ENCODE peak calls at places on chromosome 18, in ten cellular contexts. D is body of pancreas; O is esophagus muscularis mucosa; N is astrocyte; M is endothelial cell; T is AG10803; U is CD8-positive, alpha-beta T cell; K is AG04450; H is progenitor cell of endocrine pancreas; J is epithelial cell of esophagus. S is an unnamed sample.
A peak's percentile ranks its signal among the peaks of the same experiment; 100 is the strongest.

GRCh38 chr18:44859751-44860458 is 179.2 kb downstream of the SETBP1 start:
- DNase-seq in D (no peak), O (no peak), N (no peak), M (no peak), T (no peak), U (no peak), K (no peak), H (no peak), J (no peak), S (no peak)

GRCh38 chr18:73597832-73598615 is 549.6 kb downstream of the FBXO15 start:
- DNase-seq in D (no peak), O (no peak), N (no peak), M (no peak), T (no peak), U (no peak), K (no peak), H (no peak), J (peak; percentile 24), S (no peak)

GRCh38 chr18:7023581-7023980 is 94.0 kb downstream of the LAMA1 start:
- DNase-seq in D (no peak), O (no peak), N (no peak), M (no peak), T (no peak), U (no peak), K (no peak), H (no peak), J (no peak), S (no peak)

GRCh38 chr18:24986611-24987270 is 365.2 kb downstream of the ZNF521 start:
- DNase-seq in D (no peak), O (no peak), N (no peak), M (no peak), T (no peak), U (no peak), K (no peak), H (no peak), J (no peak), S (no peak)

GRCh38 chr18:3440340-3440739 is 9.6 kb upstream of the TGIF1 start:
- DNase-seq in D (no peak), O (no peak), N (no peak), M (no peak), T (no peak), U (no peak), K (no peak), H (no peak), J (no peak), S (no peak)

GRCh38 chr18:11310476-11311086 is 161.2 kb upstream of the PIEZO2 start:
- DNase-seq in D (peak; percentile 42), O (no peak), N (no peak), M (peak; percentile 76), T (peak; percentile 49), U (no peak), K (no peak), H (peak; percentile 25), J (peak; percentile 23), S (peak; percentile 73)

GRCh38 chr18:44680271-44681038 is at the start of gene SETBP1:
- DNase-seq in D (peak; percentile 84), O (peak; percentile 95), N (peak; percentile 48), M (peak; percentile 74), T (peak; percentile 65), U (no peak), K (no peak), H (peak; percentile 42), J (peak; percentile 56), S (peak; percentile 35)

GRCh38 chr18:79935098-79935480 is 16.4 kb downstream of the SLC66A2 start:
- DNase-seq in D (no peak), O (no peak), N (no peak), M (no peak), T (no peak), U (no peak), K (no peak), H (no peak), J (no peak), S (no peak)

GRCh38 chr18:12399231-12399630 is 8.5 kb upstream of the PRELID3A start:
- DNase-seq in D (no peak), O (no peak), N (no peak), M (no peak), T (no peak), U (no peak), K (no peak), H (no peak), J (no peak), S (no peak)
- TF ChIP-seq CTCF in D (no peak), O (no peak), N (no peak), M (no peak), T (no peak), U (no peak), K (no peak), H (no peak), J (no peak), S (no peak)

GRCh38 chr18:69759046-69759445 is 188.6 kb downstream of the CD226 start:
- DNase-seq in D (no peak), O (no peak), N (peak; percentile 29), M (no peak), T (peak; percentile 20), U (no peak), K (no peak), H (no peak), J (no peak), S (no peak)

GRCh38 chr18:69755856-69756496 is 191.7 kb downstream of the CD226 start:
- DNase-seq in D (no peak), O (no peak), N (no peak), M (no peak), T (no peak), U (no peak), K (no peak), H (no peak), J (no peak), S (no peak)

GRCh38 chr18:69755041-69755440 is 192.6 kb downstream of the CD226 start:
- DNase-seq in D (no peak), O (no peak), N (peak; percentile 79), M (no peak), T (peak; percentile 12), U (no peak), K (no peak), H (no peak), J (no peak), S (no peak)

GRCh38 chr18:69758458-69758857 is 189.2 kb downstream of the CD226 start:
- DNase-seq in D (no peak), O (no peak), N (peak; percentile 77), M (no peak), T (peak; percentile 33), U (no peak), K (no peak), H (no peak), J (no peak), S (no peak)

DNA sequence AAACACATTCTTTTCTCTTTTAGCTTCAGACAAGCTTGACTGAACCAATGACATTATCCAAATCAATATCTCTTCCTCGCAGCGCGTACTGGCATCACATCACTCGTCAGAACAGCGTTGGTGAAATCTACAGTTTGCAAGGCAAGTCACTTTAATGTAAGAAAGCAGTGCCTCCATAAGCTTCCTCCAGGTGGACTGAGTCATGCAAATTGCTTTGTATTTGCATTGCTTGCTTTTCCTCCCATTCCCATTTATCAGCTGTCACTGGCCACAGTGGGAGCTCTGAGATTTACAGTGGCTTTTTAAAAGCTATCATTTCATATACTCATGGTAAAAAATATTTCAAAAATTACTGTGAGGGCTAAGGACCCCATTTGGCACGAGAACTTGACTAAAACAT is 189.9 kb downstream of the CD226 start:
- DNase-seq in D (no peak), O (no peak), N (peak; percentile 76), M (no peak), T (no peak), U (no peak), K (no peak), H (no peak), J (peak; percentile 56), S (no peak)
- TF ChIP-seq CTCF in D (no peak), O (no peak), N (no peak), M (no peak), T (no peak), U (no peak), K (peak; percentile 37), H (peak; percentile 23), J (no peak), S (no peak)

GRCh38 chr18:51154664-51155063 is 42.8 kb downstream of the MEX3C start:
- DNase-seq in D (no peak), O (peak; percentile 70), N (no peak), M (no peak), T (no peak), U (no peak), K (no peak), H (no peak), J (no peak), S (no peak)

GRCh38 chr18:51151568-51152511 is 45.6 kb downstream of the MEX3C start:
- DNase-seq in D (no peak), O (peak; percentile 78), N (no peak), M (no peak), T (no peak), U (peak; percentile 33), K (no peak), H (no peak), J (no peak), S (no peak)

GRCh38 chr18:51151185-51151567 is 46.3 kb downstream of the MEX3C start:
- DNase-seq in D (no peak), O (peak; percentile 21), N (no peak), M (no peak), T (no peak), U (no peak), K (no peak), H (no peak), J (no peak), S (no peak)

GRCh38 chr18:51157215-51157614 is 40.3 kb downstream of the MEX3C start:
- DNase-seq in D (no peak), O (no peak), N (no peak), M (no peak), T (no peak), U (no peak), K (no peak), H (no peak), J (no peak), S (no peak)

GRCh38 chr18:51153659-51154371 is 43.7 kb downstream of the MEX3C start:
- DNase-seq in D (no peak), O (peak; percentile 75), N (no peak), M (no peak), T (no peak), U (no peak), K (no peak), H (no peak), J (no peak), S (no peak)
- TF ChIP-seq CTCF in D (no peak), O (no peak), N (no peak), M (no peak), T (no peak), U (no peak), K (no peak), H (no peak), J (no peak), S (no peak)

GRCh38 chr18:37305084-37305483 is 260.5 kb downstream of the CELF4 start:
- DNase-seq in D (no peak), O (no peak), N (no peak), M (no peak), T (no peak), U (no peak), K (no peak), H (no peak), J (no peak), S (no peak)

GRCh38 chr18:37304012-37304680 is 261.5 kb downstream of the CELF4 start:
- DNase-seq in D (no peak), O (no peak), N (no peak), M (no peak), T (peak; percentile 10), U (no peak), K (no peak), H (no peak), J (no peak), S (no peak)

GRCh38 chr18:37309861-37310260 is 255.7 kb downstream of the CELF4 start:
- DNase-seq in D (no peak), O (no peak), N (no peak), M (no peak), T (no peak), U (no peak), K (no peak), H (no peak), J (no peak), S (no peak)

GRCh38 chr18:37306420-37306819 is 259.2 kb downstream of the CELF4 start:
- DNase-seq in D (no peak), O (no peak), N (no peak), M (no peak), T (no peak), U (no peak), K (no peak), H (no peak), J (no peak), S (no peak)

GRCh38 chr18:37309059-37309458 is 256.5 kb downstream of the CELF4 start:
- DNase-seq in D (no peak), O (no peak), N (no peak), M (no peak), T (no peak), U (no peak), K (no peak), H (no peak), J (peak; percentile 7), S (no peak)
- TF ChIP-seq CTCF in D (no peak), O (no peak), N (no peak), M (no peak), T (no peak), U (no peak), K (no peak), H (no peak), J (no peak), S (no peak)